ENCODE peak calls at places on chromosomes 2 and 18, in seven cellular contexts. One of them, this sample, is unnamed.
A peak's percentile ranks its signal among the peaks of the same experiment; 100 is the strongest.

GRCh38 chr2:128986867-128987268 is 668.2 kb upstream of the HS6ST1 start:
- DNase-seq in COLO829: no peak
- DNase-seq in keratinocyte: no peak
- DNase-seq in foreskin fibroblast: no peak
- DNase-seq in H9: no peak
- DNase-seq in HTR-8/SVneo: no peak
- DNase-seq in substantia nigra: no peak
- DNase-seq in this sample: peak; percentile 27

GRCh38 chr2:195318440-195319111 is 338.4 kb upstream of the SLC39A10 start:
- DNase-seq in keratinocyte: no peak
- DNase-seq in HTR-8/SVneo: peak; percentile 32
- DNase-seq in substantia nigra: peak; percentile 12
- DNase-seq in COLO829: peak; percentile 26
- DNase-seq in H9: no peak
- DNase-seq in foreskin fibroblast: peak; percentile 63
- DNase-seq in this sample: peak; percentile 62

GRCh38 chr2:5587726-5588125 is 104.5 kb upstream of the SOX11 start:
- DNase-seq in substantia nigra: no peak
- DNase-seq in COLO829: no peak
- DNase-seq in foreskin fibroblast: no peak
- DNase-seq in HTR-8/SVneo: no peak
- DNase-seq in H9: no peak
- DNase-seq in keratinocyte: no peak
- DNase-seq in this sample: no peak

GRCh38 chr2:70188460-70188859 is 2.4 kb downstream of the C2orf42 start:
- DNase-seq in H9: no peak
- DNase-seq in keratinocyte: no peak
- DNase-seq in HTR-8/SVneo: no peak
- DNase-seq in COLO829: no peak
- DNase-seq in foreskin fibroblast: peak; percentile 11
- DNase-seq in substantia nigra: no peak
- DNase-seq in this sample: no peak

GRCh38 chr2:101120124-101120996 is 30.8 kb downstream of the TBC1D8 start:
- DNase-seq in COLO829: peak; percentile 71
- DNase-seq in HTR-8/SVneo: peak; percentile 38
- DNase-seq in H9: no peak
- DNase-seq in substantia nigra: peak; percentile 7
- DNase-seq in keratinocyte: peak; percentile 85
- DNase-seq in foreskin fibroblast: peak; percentile 95
- DNase-seq in this sample: peak; percentile 87

GRCh38 chr2:62293490-62294212 is 97.7 kb downstream of the B3GNT2 start:
- DNase-seq in substantia nigra: peak; percentile 13
- DNase-seq in H9: peak; percentile 94
- DNase-seq in COLO829: no peak
- DNase-seq in HTR-8/SVneo: no peak
- DNase-seq in foreskin fibroblast: no peak
- DNase-seq in keratinocyte: peak; percentile 17
- DNase-seq in this sample: peak; percentile 85

GRCh38 chr18:3333721-3334386 is 71.9 kb downstream of the MYL12B start:
- DNase-seq in keratinocyte: no peak
- DNase-seq in HTR-8/SVneo: no peak
- DNase-seq in COLO829: no peak
- DNase-seq in foreskin fibroblast: no peak
- DNase-seq in substantia nigra: no peak
- DNase-seq in H9: no peak
- DNase-seq in this sample: no peak

GRCh38 chr18:34696681-34697080 is 13.4 kb upstream of the DTNA start:
- DNase-seq in H9: no peak
- DNase-seq in foreskin fibroblast: no peak
- DNase-seq in HTR-8/SVneo: no peak
- DNase-seq in COLO829: no peak
- DNase-seq in substantia nigra: no peak
- DNase-seq in keratinocyte: no peak
- DNase-seq in this sample: no peak

GRCh38 chr18:9530226-9531009 is 55.1 kb downstream of the RALBP1 start:
- DNase-seq in foreskin fibroblast: peak; percentile 29
- DNase-seq in H9: no peak
- DNase-seq in keratinocyte: no peak
- DNase-seq in substantia nigra: no peak
- DNase-seq in HTR-8/SVneo: no peak
- DNase-seq in COLO829: no peak
- DNase-seq in this sample: no peak

GRCh38 chr2:181684454-181685149 is 4.3 kb upstream of the NEUROD1 start:
- DNase-seq in COLO829: no peak
- DNase-seq in keratinocyte: no peak
- DNase-seq in H9: no peak
- DNase-seq in substantia nigra: no peak
- DNase-seq in HTR-8/SVneo: no peak
- DNase-seq in foreskin fibroblast: peak; percentile 2
- DNase-seq in this sample: no peak

GRCh38 chr2:15074319-15074718 is 441.8 kb downstream of the LRATD1 start:
- DNase-seq in HTR-8/SVneo: no peak
- DNase-seq in foreskin fibroblast: no peak
- DNase-seq in H9: no peak
- DNase-seq in COLO829: no peak
- DNase-seq in substantia nigra: no peak
- DNase-seq in keratinocyte: no peak
- DNase-seq in this sample: no peak

GRCh38 chr2:109516445-109517117 is 97.2 kb downstream of the SEPTIN10 start:
- DNase-seq in substantia nigra: no peak
- DNase-seq in HTR-8/SVneo: peak; percentile 89
- DNase-seq in COLO829: peak; percentile 65
- DNase-seq in H9: peak; percentile 90
- DNase-seq in keratinocyte: no peak
- DNase-seq in foreskin fibroblast: peak; percentile 54
- DNase-seq in this sample: peak; percentile 58

GRCh38 chr2:238106698-238107524 is 6.8 kb downstream of the ESPNL start:
- DNase-seq in substantia nigra: no peak
- DNase-seq in HTR-8/SVneo: no peak
- DNase-seq in foreskin fibroblast: no peak
- DNase-seq in H9: peak; percentile 82
- DNase-seq in COLO829: no peak
- DNase-seq in keratinocyte: no peak
- DNase-seq in this sample: peak; percentile 26

GRCh38 chr2:69978157-69978904 is 16.9 kb upstream of the ASPRV1 start:
- DNase-seq in HTR-8/SVneo: no peak
- DNase-seq in foreskin fibroblast: no peak
- DNase-seq in substantia nigra: no peak
- DNase-seq in keratinocyte: no peak
- DNase-seq in COLO829: no peak
- DNase-seq in H9: no peak
- DNase-seq in this sample: no peak